ENCODE peak calls at places on chromosomes 12 and 14, in four cellular contexts. One of them, this sample, is unnamed.
A peak's percentile ranks its signal among the peaks of the same experiment; 100 is the strongest.

GRCh38 chr12:30989754-30990153 is 63.2 kb downstream of the TSPAN11 start:
- DNase-seq in heart left ventricle: no peak
- DNase-seq in dorsolateral prefrontal cortex: no peak
- DNase-seq in A549: peak; percentile 57
- DNase-seq in this sample: peak; percentile 40

GRCh38 chr12:29591140-29592020 is 93.9 kb upstream of the OVCH1 start:
- DNase-seq in A549: no peak
- DNase-seq in dorsolateral prefrontal cortex: no peak
- DNase-seq in heart left ventricle: no peak
- DNase-seq in this sample: no peak

GRCh38 chr12:106917503-106917902 is 38.2 kb upstream of the TMEM263 start:
- DNase-seq in A549: no peak
- DNase-seq in dorsolateral prefrontal cortex: no peak
- DNase-seq in heart left ventricle: no peak
- DNase-seq in this sample: no peak

GRCh38 chr12:84658877-84659276 is 253.7 kb downstream of the SLC6A15 start:
- DNase-seq in A549: no peak
- DNase-seq in dorsolateral prefrontal cortex: no peak
- DNase-seq in heart left ventricle: no peak
- DNase-seq in this sample: no peak

GRCh38 chr12:113796852-113797534 is 169.1 kb downstream of the RBM19 start:
- DNase-seq in heart left ventricle: no peak
- DNase-seq in A549: no peak
- DNase-seq in dorsolateral prefrontal cortex: no peak
- DNase-seq in this sample: no peak

GRCh38 chr12:40312982-40313576 is 88.3 kb downstream of the LRRK2 start:
- DNase-seq in dorsolateral prefrontal cortex: no peak
- DNase-seq in A549: peak; percentile 13
- DNase-seq in heart left ventricle: no peak
- DNase-seq in this sample: no peak

GRCh38 chr12:90959538-90960139 is 4.7 kb upstream of the CCER1 start:
- DNase-seq in A549: peak; percentile 29
- DNase-seq in dorsolateral prefrontal cortex: no peak
- DNase-seq in heart left ventricle: no peak
- DNase-seq in this sample: peak; percentile 26

GRCh38 chr12:39341179-39341578 is 101.7 kb downstream of the KIF21A start:
- DNase-seq in dorsolateral prefrontal cortex: no peak
- DNase-seq in heart left ventricle: no peak
- DNase-seq in A549: no peak
- DNase-seq in this sample: peak; percentile 12

GRCh38 chr14:41235466-41235865 is 371.2 kb upstream of the LRFN5 start:
- DNase-seq in dorsolateral prefrontal cortex: no peak
- DNase-seq in A549: no peak
- DNase-seq in heart left ventricle: no peak
- DNase-seq in this sample: no peak

GRCh38 chr12:132847363-132848356 is 19.0 kb upstream of the GOLGA3 start:
- DNase-seq in dorsolateral prefrontal cortex: no peak
- DNase-seq in A549: no peak
- DNase-seq in heart left ventricle: no peak
- DNase-seq in this sample: no peak

GRCh38 chr12:111976860-111977259 is 36.1 kb downstream of the TMEM116 start:
- DNase-seq in heart left ventricle: no peak
- DNase-seq in A549: no peak
- DNase-seq in dorsolateral prefrontal cortex: no peak
- DNase-seq in this sample: no peak

GRCh38 chr14:89339158-89339557 is 77.9 kb downstream of the FOXN3 start:
- DNase-seq in A549: no peak
- DNase-seq in dorsolateral prefrontal cortex: no peak
- DNase-seq in heart left ventricle: no peak
- DNase-seq in this sample: no peak

GRCh38 chr14:89337912-89338311 is 79.1 kb downstream of the FOXN3 start:
- DNase-seq in heart left ventricle: no peak
- DNase-seq in dorsolateral prefrontal cortex: no peak
- DNase-seq in A549: no peak
- DNase-seq in this sample: no peak

GRCh38 chr14:89337161-89337560 is 79.9 kb downstream of the FOXN3 start:
- DNase-seq in heart left ventricle: no peak
- DNase-seq in A549: no peak
- DNase-seq in dorsolateral prefrontal cortex: no peak
- DNase-seq in this sample: no peak

GRCh38 chr14:89339579-89339978 is 77.5 kb downstream of the FOXN3 start:
- DNase-seq in A549: no peak
- DNase-seq in dorsolateral prefrontal cortex: no peak
- DNase-seq in heart left ventricle: no peak
- DNase-seq in this sample: no peak

GRCh38 chr14:89336338-89336737 is 80.7 kb downstream of the FOXN3 start:
- DNase-seq in A549: no peak
- DNase-seq in heart left ventricle: no peak
- DNase-seq in dorsolateral prefrontal cortex: no peak
- DNase-seq in this sample: no peak
- TF ChIP-seq CTCF in A549: no peak
- TF ChIP-seq CTCF in heart left ventricle: no peak
- TF ChIP-seq CTCF in dorsolateral prefrontal cortex: no peak
- TF ChIP-seq CTCF in this sample: peak; percentile 50

DNA sequence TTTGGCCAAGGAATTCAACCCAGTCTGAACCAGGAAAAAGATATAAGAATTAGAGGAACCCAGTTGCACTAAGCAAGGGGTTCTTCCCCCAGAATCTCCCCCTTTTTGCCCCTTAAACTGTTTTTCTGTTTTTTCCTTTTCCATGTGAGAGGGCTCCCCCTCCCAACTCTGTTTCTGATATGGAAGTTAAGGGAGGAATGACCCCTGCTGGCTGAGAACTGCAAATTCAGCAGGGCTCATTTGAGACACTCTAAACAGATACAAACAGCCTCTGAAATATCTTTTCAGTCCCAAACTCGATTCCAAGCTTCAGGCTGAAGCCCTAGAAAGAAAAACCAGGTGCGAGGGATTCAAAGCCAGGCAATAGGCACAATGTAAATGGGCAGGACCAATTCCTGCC is 132.7 kb downstream of the SLC41A2 start:
- DNase-seq in dorsolateral prefrontal cortex: no peak
- DNase-seq in A549: no peak
- DNase-seq in heart left ventricle: no peak
- DNase-seq in this sample: no peak
- TF ChIP-seq CTCF in dorsolateral prefrontal cortex: no peak
- TF ChIP-seq CTCF in A549: peak; percentile 16
- TF ChIP-seq CTCF in heart left ventricle: no peak
- TF ChIP-seq CTCF in this sample: no peak

DNA sequence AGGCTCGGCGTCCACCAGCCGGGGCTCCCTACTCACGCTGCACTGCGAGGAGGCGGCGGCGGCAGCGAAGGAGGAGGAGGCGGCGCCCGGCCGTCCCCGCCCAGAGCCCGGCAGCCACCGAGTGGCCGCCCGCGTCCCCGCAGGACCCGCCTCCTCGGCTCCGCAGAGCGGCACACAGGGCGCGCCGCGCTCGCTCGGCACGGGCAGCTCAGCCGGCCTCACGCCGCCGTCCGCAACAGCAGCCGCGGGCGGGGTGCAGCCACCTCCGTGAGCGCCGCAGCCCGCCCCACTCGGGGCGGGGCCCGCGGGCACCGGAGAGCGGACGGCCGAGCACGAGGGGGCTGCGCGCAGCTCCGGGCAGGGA is at the start of gene ATP2B1:
- DNase-seq in heart left ventricle: peak; percentile 94
- DNase-seq in A549: peak; percentile 60
- DNase-seq in dorsolateral prefrontal cortex: peak; percentile 79
- DNase-seq in this sample: peak; percentile 90
- TF ChIP-seq CTCF in heart left ventricle: no peak
- TF ChIP-seq CTCF in A549: no peak
- TF ChIP-seq CTCF in dorsolateral prefrontal cortex: no peak
- TF ChIP-seq CTCF in this sample: no peak

DNA sequence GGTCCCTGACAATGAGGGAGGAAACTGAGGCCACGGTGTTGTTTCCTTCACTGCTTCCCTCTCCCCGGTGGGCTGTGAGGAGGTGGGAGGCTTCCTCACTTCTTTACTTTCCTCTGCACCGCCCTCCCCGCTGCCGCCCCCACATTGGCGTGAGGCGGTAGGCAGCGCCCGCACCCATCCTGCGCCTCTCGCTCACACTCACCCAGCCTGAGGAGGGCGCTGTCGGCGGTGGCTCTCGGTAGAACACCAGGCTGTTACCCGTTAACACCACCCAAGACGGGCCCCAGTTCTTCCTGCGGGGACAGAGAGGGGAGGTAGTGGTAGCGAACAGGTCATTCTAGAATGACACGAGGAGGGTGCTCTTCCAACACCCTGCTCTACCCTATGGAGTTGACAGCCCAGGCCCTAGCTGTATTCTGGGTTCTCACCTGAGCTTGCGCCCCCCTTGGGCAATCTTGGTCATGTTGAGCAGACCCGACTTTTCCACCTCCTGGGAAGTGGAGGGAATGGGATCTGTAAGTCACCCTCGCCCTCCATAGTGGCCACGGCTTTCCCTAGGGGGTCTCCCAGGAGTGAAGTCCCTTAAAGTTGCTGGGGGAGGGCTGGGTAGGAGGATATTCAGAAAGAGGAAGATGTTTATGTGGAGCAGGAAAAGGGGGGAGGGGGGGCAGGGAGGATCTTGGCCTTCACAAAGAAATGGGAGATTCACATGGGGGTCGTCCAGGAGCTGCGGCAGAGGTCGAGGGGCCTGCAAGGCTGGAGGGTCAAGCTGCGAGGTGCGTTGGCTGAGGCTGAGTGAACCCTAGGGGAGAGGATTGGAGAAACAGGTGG is 3.3 kb downstream of the ARHGAP9 start:
- DNase-seq in A549: no peak
- DNase-seq in heart left ventricle: no peak
- DNase-seq in dorsolateral prefrontal cortex: no peak
- DNase-seq in this sample: peak; percentile 77
- TF ChIP-seq CTCF in A549: no peak
- TF ChIP-seq CTCF in heart left ventricle: no peak
- TF ChIP-seq CTCF in dorsolateral prefrontal cortex: no peak
- TF ChIP-seq CTCF in this sample: peak; percentile 54

GRCh38 chr12:48965447-48965846 is 6.1 kb downstream of the WNT10B start:
- DNase-seq in A549: no peak
- DNase-seq in heart left ventricle: no peak
- DNase-seq in dorsolateral prefrontal cortex: no peak
- DNase-seq in this sample: no peak
- TF ChIP-seq CTCF in A549: peak; percentile 38
- TF ChIP-seq CTCF in heart left ventricle: no peak
- TF ChIP-seq CTCF in dorsolateral prefrontal cortex: no peak
- TF ChIP-seq CTCF in this sample: no peak

GRCh38 chr14:89013098-89013504 is 188.7 kb downstream of the TTC8 start:
- DNase-seq in dorsolateral prefrontal cortex: no peak
- DNase-seq in heart left ventricle: no peak
- DNase-seq in A549: peak; percentile 60
- DNase-seq in this sample: no peak

GRCh38 chr14:89017417-89017816 is 193.0 kb downstream of the TTC8 start:
- DNase-seq in dorsolateral prefrontal cortex: no peak
- DNase-seq in A549: no peak
- DNase-seq in heart left ventricle: no peak
- DNase-seq in this sample: no peak

GRCh38 chr14:89014570-89014847 is 190.1 kb downstream of the TTC8 start:
- DNase-seq in dorsolateral prefrontal cortex: no peak
- DNase-seq in heart left ventricle: no peak
- DNase-seq in A549: no peak
- DNase-seq in this sample: no peak

GRCh38 chr14:89013698-89014569 is 189.5 kb downstream of the TTC8 start:
- DNase-seq in heart left ventricle: no peak
- DNase-seq in dorsolateral prefrontal cortex: no peak
- DNase-seq in A549: no peak
- DNase-seq in this sample: no peak

DNA sequence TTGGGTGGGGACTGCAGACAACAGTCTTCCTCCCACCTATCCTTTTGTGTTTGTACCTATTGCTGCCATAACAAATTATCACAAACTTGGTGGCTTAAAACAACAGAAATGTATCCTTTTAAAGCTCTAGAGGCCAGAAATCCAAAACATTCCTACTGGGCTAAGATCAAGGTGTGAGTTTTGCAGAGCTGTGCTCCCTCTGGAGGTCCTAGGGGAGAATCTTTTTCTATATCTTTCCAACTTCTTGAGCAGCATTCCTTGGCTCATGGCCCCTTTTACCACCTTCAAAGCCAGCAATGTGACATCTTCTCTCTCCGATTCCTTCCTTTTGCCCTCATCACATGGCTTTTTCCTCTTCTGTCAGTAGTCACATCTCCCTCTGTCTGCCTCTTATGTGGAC is 190.6 kb downstream of the TTC8 start:
- DNase-seq in heart left ventricle: no peak
- DNase-seq in A549: no peak
- DNase-seq in dorsolateral prefrontal cortex: no peak
- DNase-seq in this sample: no peak
- TF ChIP-seq CTCF in heart left ventricle: no peak
- TF ChIP-seq CTCF in A549: no peak
- TF ChIP-seq CTCF in dorsolateral prefrontal cortex: no peak
- TF ChIP-seq CTCF in this sample: no peak

GRCh38 chr14:95697764-95698163 is 11.5 kb downstream of the TCL1B start:
- DNase-seq in dorsolateral prefrontal cortex: no peak
- DNase-seq in A549: no peak
- DNase-seq in heart left ventricle: no peak
- DNase-seq in this sample: peak; percentile 49

GRCh38 chr14:95700221-95700976 is 13.5 kb downstream of the TCL1A start:
- DNase-seq in dorsolateral prefrontal cortex: no peak
- DNase-seq in heart left ventricle: no peak
- DNase-seq in A549: no peak
- DNase-seq in this sample: no peak

GRCh38 chr14:95698287-95698686 is 12.1 kb downstream of the TCL1B start:
- DNase-seq in heart left ventricle: no peak
- DNase-seq in A549: no peak
- DNase-seq in dorsolateral prefrontal cortex: no peak
- DNase-seq in this sample: no peak

GRCh38 chr14:95701846-95702221 is 12.1 kb downstream of the TCL1A start:
- DNase-seq in dorsolateral prefrontal cortex: no peak
- DNase-seq in heart left ventricle: no peak
- DNase-seq in A549: no peak
- DNase-seq in this sample: no peak

GRCh38 chr14:95699397-95699796 is 13.2 kb downstream of the TCL1B start:
- DNase-seq in heart left ventricle: no peak
- DNase-seq in dorsolateral prefrontal cortex: no peak
- DNase-seq in A549: no peak
- DNase-seq in this sample: peak; percentile 51
- TF ChIP-seq CTCF in heart left ventricle: no peak
- TF ChIP-seq CTCF in dorsolateral prefrontal cortex: no peak
- TF ChIP-seq CTCF in A549: no peak
- TF ChIP-seq CTCF in this sample: no peak

This sample was measured in GM10248.